ENCODE peak calls at places on chromosomes 11 and 22, in four cellular contexts. One of them, this sample, is unnamed.

GRCh38 chr22:23404689-23405365 is 175.3 kb downstream of the IGLL1 start:
- DNase-seq in activated CD4-positive, alpha-beta T cell treated with anti-CD3 and anti-CD28 coated beads for 24 hours: no peak
- DNase-seq in PC-3: peak; percentile 31
- DNase-seq in naive thymus-derived CD8-positive, alpha-beta T cell: no peak
- DNase-seq in this sample: no peak

GRCh38 chr11:8035225-8035846 is 45.7 kb upstream of the TUB start:
- DNase-seq in activated CD4-positive, alpha-beta T cell treated with anti-CD3 and anti-CD28 coated beads for 24 hours: no peak
- DNase-seq in PC-3: no peak
- DNase-seq in naive thymus-derived CD8-positive, alpha-beta T cell: no peak
- DNase-seq in this sample: no peak

GRCh38 chr11:64027619-64028397 is 7.9 kb upstream of the FLRT1 start:
- DNase-seq in activated CD4-positive, alpha-beta T cell treated with anti-CD3 and anti-CD28 coated beads for 24 hours: no peak
- DNase-seq in naive thymus-derived CD8-positive, alpha-beta T cell: no peak
- DNase-seq in PC-3: no peak
- DNase-seq in this sample: no peak

GRCh38 chr22:46320166-46320710 is 15.3 kb upstream of the TRMU start:
- DNase-seq in PC-3: no peak
- DNase-seq in naive thymus-derived CD8-positive, alpha-beta T cell: no peak
- DNase-seq in activated CD4-positive, alpha-beta T cell treated with anti-CD3 and anti-CD28 coated beads for 24 hours: no peak
- DNase-seq in this sample: no peak

GRCh38 chr22:42905217-42905616 is 48.1 kb upstream of the ARFGAP3 start:
- DNase-seq in PC-3: no peak
- DNase-seq in naive thymus-derived CD8-positive, alpha-beta T cell: no peak
- DNase-seq in activated CD4-positive, alpha-beta T cell treated with anti-CD3 and anti-CD28 coated beads for 24 hours: no peak
- DNase-seq in this sample: no peak

GRCh38 chr11:44777537-44778199 is 50.9 kb downstream of the TSPAN18 start:
- DNase-seq in naive thymus-derived CD8-positive, alpha-beta T cell: no peak
- DNase-seq in activated CD4-positive, alpha-beta T cell treated with anti-CD3 and anti-CD28 coated beads for 24 hours: no peak
- DNase-seq in PC-3: no peak
- DNase-seq in this sample: no peak

GRCh38 chr11:70226967-70227366 is 23.9 kb downstream of the FADD start:
- DNase-seq in activated CD4-positive, alpha-beta T cell treated with anti-CD3 and anti-CD28 coated beads for 24 hours: no peak
- DNase-seq in PC-3: peak; percentile 33
- DNase-seq in naive thymus-derived CD8-positive, alpha-beta T cell: no peak
- DNase-seq in this sample: peak; percentile 34

GRCh38 chr11:101321222-101321621 is 191.6 kb upstream of the PGR start:
- DNase-seq in activated CD4-positive, alpha-beta T cell treated with anti-CD3 and anti-CD28 coated beads for 24 hours: no peak
- DNase-seq in naive thymus-derived CD8-positive, alpha-beta T cell: no peak
- DNase-seq in PC-3: peak; percentile 16
- DNase-seq in this sample: peak; percentile 81

GRCh38 chr22:31609716-31610115 is 52.3 kb downstream of the PISD start:
- DNase-seq in activated CD4-positive, alpha-beta T cell treated with anti-CD3 and anti-CD28 coated beads for 24 hours: no peak
- DNase-seq in PC-3: no peak
- DNase-seq in naive thymus-derived CD8-positive, alpha-beta T cell: no peak
- DNase-seq in this sample: no peak

GRCh38 chr11:6920702-6921101 is at the start of gene OR2D3:
- DNase-seq in PC-3: no peak
- DNase-seq in activated CD4-positive, alpha-beta T cell treated with anti-CD3 and anti-CD28 coated beads for 24 hours: no peak
- DNase-seq in naive thymus-derived CD8-positive, alpha-beta T cell: no peak
- DNase-seq in this sample: no peak

GRCh38 chr22:21922370-21923162 is 30.1 kb downstream of the PPM1F start:
- DNase-seq in activated CD4-positive, alpha-beta T cell treated with anti-CD3 and anti-CD28 coated beads for 24 hours: no peak
- DNase-seq in naive thymus-derived CD8-positive, alpha-beta T cell: no peak
- DNase-seq in PC-3: no peak
- DNase-seq in this sample: no peak

GRCh38 chr11:120399312-120399711 is 63.1 kb downstream of the ARHGEF12 start:
- DNase-seq in naive thymus-derived CD8-positive, alpha-beta T cell: no peak
- DNase-seq in PC-3: no peak
- DNase-seq in activated CD4-positive, alpha-beta T cell treated with anti-CD3 and anti-CD28 coated beads for 24 hours: no peak
- DNase-seq in this sample: peak; percentile 32

This sample was measured in M059J.